ENCODE peak calls at places on chromosomes 16 and 17, in five cellular contexts. I is IMR-90, T is right atrium auricular region, Q is heart left ventricle, X is prostate gland. M is an unnamed sample.

GRCh38 chr17:7610641-7611040 is 4.1 kb downstream of the FXR2 start:
- DNase-seq in I (no peak), T (no peak), Q (no peak), X (no peak), M (no peak)

GRCh38 chr17:61947367-61948078 is 19.7 kb upstream of the INTS2 start:
- DNase-seq in I (no peak), T (no peak), Q (no peak), X (no peak), M (no peak)

GRCh38 chr16:88478115-88478514 is 25.0 kb downstream of the ZFPM1 start:
- DNase-seq in I (no peak), T (no peak), Q (no peak), X (no peak), M (no peak)

GRCh38 chr17:79114455-79115301 is 40.1 kb downstream of the ENGASE start:
- DNase-seq in I (no peak), T (no peak), Q (peak; percentile 72), X (peak; percentile 86), M (no peak)

GRCh38 chr16:30645727-30646126 is 5.0 kb upstream of the PRR14 start:
- DNase-seq in I (no peak), T (no peak), Q (no peak), X (no peak), M (no peak)

GRCh38 chr16:82341146-82341669 is 171.2 kb upstream of the MPHOSPH6 start:
- DNase-seq in I (no peak), T (no peak), Q (no peak), X (no peak), M (no peak)

GRCh38 chr17:3602499-3602898 is 6.7 kb downstream of the TRPV1 start:
- DNase-seq in I (peak; percentile 6), T (no peak), Q (no peak), X (no peak), M (peak; percentile 86)

GRCh38 chr17:19461681-19462080 is 50.6 kb downstream of the RNF112 start:
- DNase-seq in I (no peak), T (no peak), Q (no peak), X (no peak), M (no peak)

GRCh38 chr17:51120357-51120738 is 320 bp downstream of the SPAG9 start:
- DNase-seq in I (peak; percentile 14), T (peak; percentile 70), Q (no peak), X (peak; percentile 38), M (peak; percentile 87)

GRCh38 chr16:85164838-85165516 is 52.7 kb upstream of the CIBAR2 start:
- DNase-seq in I (no peak), T (peak; percentile 81), Q (peak; percentile 26), X (no peak), M (peak; percentile 30)

DNA sequence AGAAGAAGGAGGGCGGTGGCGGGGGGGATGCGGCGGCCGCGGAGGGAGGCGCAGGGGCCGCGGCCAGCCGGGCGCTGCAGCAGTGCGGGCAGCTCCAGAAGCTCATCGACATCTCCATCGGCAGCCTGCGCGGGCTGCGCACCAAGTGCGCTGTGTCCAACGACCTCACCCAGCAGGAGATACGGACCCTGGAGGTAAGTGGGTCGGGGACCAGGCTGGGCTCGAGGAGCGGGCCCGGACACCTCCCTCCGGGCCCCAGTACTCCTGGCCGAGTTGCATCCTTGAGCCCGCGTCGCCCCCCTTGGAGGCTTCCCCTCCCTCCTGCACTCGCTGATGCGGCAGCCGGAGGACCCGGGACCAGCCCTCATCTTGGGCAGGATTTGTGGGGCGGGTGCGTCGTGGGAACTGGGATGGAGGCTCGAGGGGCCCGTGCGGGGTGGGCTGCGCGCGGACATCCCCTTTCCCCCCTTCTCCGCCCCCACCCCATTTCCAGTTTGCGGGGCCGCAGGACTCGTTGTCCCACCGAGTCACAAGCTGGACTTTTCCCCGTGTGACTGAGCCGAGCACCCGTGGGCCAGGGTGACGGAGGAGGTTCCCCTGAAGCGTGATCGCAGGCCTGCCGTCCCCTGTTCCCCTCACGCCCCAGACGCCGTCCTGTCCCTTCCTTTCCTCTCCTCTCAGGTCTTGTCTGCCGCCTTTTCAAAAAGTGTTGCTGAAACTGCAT is 595 bp downstream of the KSR1 start:
- DNase-seq in I (no peak), T (no peak), Q (peak; percentile 54), X (peak; percentile 24), M (peak; percentile 73)
- H3K27ac ChIP-seq in I (peak overlapping the region; percentile 93), T (peak overlapping the region; percentile 86), Q (peak overlapping the region; percentile 74), X (peak overlapping the region; percentile 80), M (peak overlapping the region; percentile 28)

GRCh38 chr17:6495450-6496115 is 51.3 kb downstream of the PIMREG start:
- DNase-seq in I (no peak), T (no peak), Q (no peak), X (no peak), M (no peak)
- H3K27ac ChIP-seq in I (no peak overlapping the region), T (no peak overlapping the region), Q (no peak overlapping the region), X (no peak overlapping the region), M (no peak overlapping the region)

GRCh38 chr16:19415918-19416317 is 1.8 kb upstream of the TMC5 start:
- DNase-seq in I (no peak), T (no peak), Q (no peak), X (no peak), M (no peak)

GRCh38 chr16:19415461-19415860 is 2.2 kb upstream of the TMC5 start:
- DNase-seq in I (no peak), T (no peak), Q (no peak), X (no peak), M (no peak)

GRCh38 chr16:19418200-19418599 is 517 bp downstream of the TMC5 start:
- DNase-seq in I (no peak), T (no peak), Q (no peak), X (no peak), M (no peak)

GRCh38 chr16:19419691-19420060 is 2.0 kb downstream of the TMC5 start:
- DNase-seq in I (peak; percentile 4), T (no peak), Q (no peak), X (no peak), M (peak; percentile 51)

GRCh38 chr16:19417640-19418039 is at the start of gene TMC5:
- DNase-seq in I (no peak), T (no peak), Q (no peak), X (peak; percentile 50), M (no peak)
- H3K27ac ChIP-seq in I (no peak within 1 kb of the TSS), T (no peak within 1 kb of the TSS), Q (no peak within 1 kb of the TSS), X (peak within 1 kb of the TSS; percentile 26), M (no peak within 1 kb of the TSS)

GRCh38 chr16:72285324-72285723 is 113.4 kb upstream of the PMFBP1 start:
- DNase-seq in I (no peak), T (no peak), Q (no peak), X (no peak), M (no peak)

GRCh38 chr16:72287646-72288045 is 115.7 kb upstream of the PMFBP1 start:
- DNase-seq in I (no peak), T (no peak), Q (no peak), X (no peak), M (no peak)

GRCh38 chr16:72284042-72284789 is 112.3 kb upstream of the PMFBP1 start:
- DNase-seq in I (no peak), T (no peak), Q (no peak), X (no peak), M (no peak)

GRCh38 chr16:72285728-72286127 is 113.8 kb upstream of the PMFBP1 start:
- DNase-seq in I (peak; percentile 11), T (no peak), Q (no peak), X (no peak), M (no peak)

DNA sequence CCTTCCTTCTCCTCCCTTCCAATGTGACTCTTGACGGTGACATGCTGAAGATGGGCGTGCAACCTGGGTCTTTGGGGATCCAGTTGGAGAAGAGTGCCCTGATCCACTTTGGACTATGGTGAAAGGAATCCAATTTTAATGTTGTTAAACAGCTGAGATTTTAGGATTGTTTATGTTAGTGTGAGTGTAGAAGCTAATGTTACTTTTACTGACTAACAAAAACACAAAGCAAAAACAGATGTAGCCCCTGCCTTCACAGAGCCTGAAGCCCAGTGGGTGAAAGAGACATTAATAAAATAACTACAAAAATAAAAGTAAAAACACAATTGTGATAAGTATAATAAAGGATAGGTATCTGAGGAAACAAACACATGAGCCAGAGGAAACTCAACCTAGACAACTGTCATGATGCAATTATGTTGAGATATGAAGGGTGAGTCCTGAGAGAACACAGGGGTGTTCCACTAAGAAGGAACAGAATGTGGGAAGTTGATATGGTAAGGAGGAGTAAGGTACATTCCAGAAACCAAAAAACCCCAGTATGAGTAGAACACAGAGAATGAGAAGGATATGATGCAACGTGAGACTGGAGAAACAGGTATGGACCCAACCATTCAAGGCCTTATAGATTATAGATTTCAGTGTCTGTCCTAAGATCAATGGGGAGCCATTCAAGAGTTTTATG is 115.1 kb upstream of the PMFBP1 start:
- DNase-seq in I (no peak), T (no peak), Q (no peak), X (no peak), M (no peak)
- H3K27ac ChIP-seq in I (no peak overlapping the region), T (no peak overlapping the region), Q (no peak overlapping the region), X (no peak overlapping the region), M (no peak overlapping the region)

GRCh38 chr16:75088226-75088625 is 28.4 kb downstream of the LDHD start:
- DNase-seq in I (no peak), T (no peak), Q (peak; percentile 50), X (no peak), M (no peak)
- H3K27ac ChIP-seq in I (peak overlapping the region; percentile 20), T (no peak overlapping the region), Q (no peak overlapping the region), X (no peak overlapping the region), M (no peak overlapping the region)

GRCh38 chr17:37148171-37148570 is 199.4 kb downstream of the AATF start:
- DNase-seq in I (no peak), T (no peak), Q (no peak), X (peak; percentile 36), M (no peak)

GRCh38 chr17:37142294-37142944 is 193.7 kb downstream of the AATF start:
- DNase-seq in I (no peak), T (no peak), Q (no peak), X (no peak), M (no peak)

GRCh38 chr17:37147301-37147812 is 198.6 kb downstream of the AATF start:
- DNase-seq in I (peak; percentile 33), T (no peak), Q (no peak), X (peak; percentile 6), M (no peak)

DNA sequence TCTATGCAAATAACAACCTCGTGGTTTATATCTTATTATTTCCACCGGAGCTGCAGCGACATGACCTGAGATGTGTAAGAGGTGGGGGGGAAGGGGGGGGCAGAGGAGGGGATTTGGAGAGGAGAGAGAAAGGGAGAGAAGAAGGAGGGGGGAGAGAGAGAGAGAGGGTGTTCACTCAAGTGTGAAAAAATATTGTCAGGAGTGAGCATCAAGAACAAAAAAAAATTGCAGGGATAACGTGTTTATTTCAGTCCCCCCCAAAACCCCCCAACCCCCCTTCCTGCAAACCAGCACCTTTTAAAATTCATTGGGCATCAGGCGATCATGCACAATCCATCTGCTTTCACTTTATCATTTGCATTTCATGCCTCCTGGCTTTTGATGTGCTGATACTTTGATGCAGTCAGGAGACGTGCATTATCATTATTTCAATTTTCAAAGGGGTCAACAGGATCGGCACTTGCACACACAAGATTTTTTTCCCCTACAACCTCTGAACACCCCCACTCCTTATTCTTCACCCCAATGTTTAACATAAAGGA is 197.9 kb downstream of the AATF start:
- DNase-seq in I (no peak), T (no peak), Q (no peak), X (no peak), M (no peak)
- H3K27ac ChIP-seq in I (no peak overlapping the region), T (no peak overlapping the region), Q (no peak overlapping the region), X (peak overlapping the region; percentile 51), M (no peak overlapping the region)

DNA sequence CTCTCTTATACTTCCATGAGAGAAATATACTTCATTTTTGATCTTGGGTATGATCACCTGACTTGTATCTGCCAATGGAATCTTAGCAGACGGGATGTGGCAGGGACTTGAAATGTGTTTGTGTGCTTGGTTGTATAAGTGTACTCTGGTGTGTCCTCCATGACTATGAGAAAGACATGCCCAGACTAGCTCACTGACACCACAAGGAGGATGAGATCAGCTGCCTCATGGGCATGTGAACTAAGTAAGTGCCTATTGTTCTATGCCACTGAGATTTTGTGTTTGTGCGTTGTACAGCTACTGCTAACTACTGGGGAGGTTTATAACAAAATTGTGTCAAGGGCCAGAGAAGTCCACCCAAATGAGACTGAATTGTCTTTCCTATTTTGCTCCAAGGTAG is 402.2 kb upstream of the SALL1 start:
- DNase-seq in I (no peak), T (no peak), Q (no peak), X (no peak), M (no peak)
- H3K27ac ChIP-seq in I (no peak overlapping the region), T (no peak overlapping the region), Q (no peak overlapping the region), X (no peak overlapping the region), M (no peak overlapping the region)